ENCODE peak calls at places on chromosomes 16 and 17, in seven cellular contexts. One of them, this sample, is unnamed.

GRCh38 chr16:90054554-90054953 is 22.6 kb downstream of the PRDM7 start:
- DNase-seq in colonic mucosa: no peak
- DNase-seq in PC-3: no peak
- DNase-seq in K562: no peak
- DNase-seq in astrocyte: no peak
- DNase-seq in H9: no peak
- DNase-seq in IMR-90: no peak
- DNase-seq in this sample: no peak

GRCh38 chr17:61002316-61002736 is 324.7 kb downstream of the BCAS3 start:
- DNase-seq in PC-3: peak
- DNase-seq in colonic mucosa: no peak
- DNase-seq in H9: no peak
- DNase-seq in K562: peak
- DNase-seq in IMR-90: peak
- DNase-seq in astrocyte: peak
- DNase-seq in this sample: peak

GRCh38 chr16:87581867-87582220 is 20.5 kb upstream of the JPH3 start:
- DNase-seq in H9: no peak
- DNase-seq in IMR-90: peak
- DNase-seq in astrocyte: peak
- DNase-seq in colonic mucosa: peak
- DNase-seq in K562: peak
- DNase-seq in PC-3: peak
- DNase-seq in this sample: peak

GRCh38 chr16:58128721-58129096 is 472 bp downstream of the CFAP20 start:
- DNase-seq in IMR-90: no peak
- DNase-seq in K562: peak
- DNase-seq in H9: peak
- DNase-seq in astrocyte: no peak
- DNase-seq in colonic mucosa: no peak
- DNase-seq in PC-3: no peak
- DNase-seq in this sample: no peak

GRCh38 chr16:79037429-79038373 is 562.8 kb downstream of the MAF start:
- DNase-seq in H9: no peak
- DNase-seq in colonic mucosa: peak
- DNase-seq in astrocyte: no peak
- DNase-seq in K562: no peak
- DNase-seq in IMR-90: no peak
- DNase-seq in PC-3: no peak
- DNase-seq in this sample: no peak

GRCh38 chr17:7354262-7354781 is 634 bp upstream of the TMEM95 start:
- DNase-seq in H9: no peak
- DNase-seq in IMR-90: peak
- DNase-seq in K562: peak
- DNase-seq in PC-3: peak
- DNase-seq in astrocyte: peak
- DNase-seq in colonic mucosa: peak
- DNase-seq in this sample: no peak

GRCh38 chr16:30076276-30076791 is 540 bp downstream of the PPP4C start:
- DNase-seq in H9: no peak
- DNase-seq in PC-3: no peak
- DNase-seq in astrocyte: no peak
- DNase-seq in IMR-90: no peak
- DNase-seq in K562: no peak
- DNase-seq in colonic mucosa: no peak
- DNase-seq in this sample: no peak

GRCh38 chr16:84931506-84931905 is 79.8 kb downstream of the ZDHHC7 start:
- DNase-seq in PC-3: no peak
- DNase-seq in astrocyte: no peak
- DNase-seq in H9: no peak
- DNase-seq in K562: no peak
- DNase-seq in IMR-90: peak
- DNase-seq in colonic mucosa: no peak
- DNase-seq in this sample: no peak

GRCh38 chr17:43351686-43352085 is 47.1 kb upstream of the ARL4D start:
- DNase-seq in H9: no peak
- DNase-seq in K562: no peak
- DNase-seq in PC-3: peak
- DNase-seq in astrocyte: no peak
- DNase-seq in colonic mucosa: no peak
- DNase-seq in IMR-90: no peak
- DNase-seq in this sample: no peak

GRCh38 chr17:60372790-60373483 is 19.0 kb downstream of the USP32 start:
- DNase-seq in IMR-90: peak
- DNase-seq in PC-3: peak
- DNase-seq in astrocyte: peak
- DNase-seq in H9: no peak
- DNase-seq in K562: no peak
- DNase-seq in colonic mucosa: no peak
- DNase-seq in this sample: no peak

GRCh38 chr17:37614823-37615222 is 5.6 kb upstream of the SYNRG start:
- DNase-seq in astrocyte: no peak
- DNase-seq in K562: no peak
- DNase-seq in PC-3: peak
- DNase-seq in H9: no peak
- DNase-seq in IMR-90: no peak
- DNase-seq in colonic mucosa: no peak
- DNase-seq in this sample: no peak

GRCh38 chr17:79991924-79992656 is 43.6 kb downstream of the TBC1D16 start:
- DNase-seq in IMR-90: peak
- DNase-seq in K562: no peak
- DNase-seq in astrocyte: no peak
- DNase-seq in PC-3: peak
- DNase-seq in colonic mucosa: peak
- DNase-seq in H9: peak
- DNase-seq in this sample: no peak

GRCh38 chr16:79690159-79690558 is 89.6 kb upstream of the MAF start:
- DNase-seq in astrocyte: peak
- DNase-seq in IMR-90: no peak
- DNase-seq in colonic mucosa: no peak
- DNase-seq in H9: no peak
- DNase-seq in PC-3: no peak
- DNase-seq in K562: no peak
- DNase-seq in this sample: no peak

GRCh38 chr17:18008496-18009268 is 30.3 kb downstream of the ATPAF2 start:
- DNase-seq in K562: no peak
- DNase-seq in IMR-90: peak
- DNase-seq in colonic mucosa: no peak
- DNase-seq in astrocyte: peak
- DNase-seq in H9: no peak
- DNase-seq in PC-3: peak
- DNase-seq in this sample: no peak

GRCh38 chr16:86530251-86531192 is 20.2 kb downstream of the FOXF1 start:
- DNase-seq in H9: no peak
- DNase-seq in PC-3: no peak
- DNase-seq in K562: no peak
- DNase-seq in astrocyte: no peak
- DNase-seq in IMR-90: no peak
- DNase-seq in colonic mucosa: no peak
- DNase-seq in this sample: no peak

GRCh38 chr17:63534816-63535455 is 11.8 kb downstream of the KCNH6 start:
- DNase-seq in IMR-90: no peak
- DNase-seq in astrocyte: no peak
- DNase-seq in H9: no peak
- DNase-seq in colonic mucosa: no peak
- DNase-seq in PC-3: no peak
- DNase-seq in K562: no peak
- DNase-seq in this sample: no peak

GRCh38 chr17:10398352-10398751 is 23.4 kb downstream of the MYH8 start:
- DNase-seq in K562: no peak
- DNase-seq in PC-3: no peak
- DNase-seq in H9: peak
- DNase-seq in colonic mucosa: no peak
- DNase-seq in IMR-90: no peak
- DNase-seq in astrocyte: no peak
- DNase-seq in this sample: no peak

GRCh38 chr16:49496656-49497055 is 123.1 kb downstream of the C16orf78 start:
- DNase-seq in colonic mucosa: no peak
- DNase-seq in PC-3: no peak
- DNase-seq in IMR-90: no peak
- DNase-seq in H9: no peak
- DNase-seq in K562: no peak
- DNase-seq in astrocyte: no peak
- DNase-seq in this sample: no peak

GRCh38 chr16:49495596-49496355 is 122.2 kb downstream of the C16orf78 start:
- DNase-seq in astrocyte: no peak
- DNase-seq in H9: no peak
- DNase-seq in PC-3: no peak
- DNase-seq in colonic mucosa: no peak
- DNase-seq in K562: no peak
- DNase-seq in IMR-90: no peak
- DNase-seq in this sample: no peak

GRCh38 chr16:49494386-49495150 is 121.0 kb downstream of the C16orf78 start:
- DNase-seq in astrocyte: no peak
- DNase-seq in colonic mucosa: no peak
- DNase-seq in PC-3: no peak
- DNase-seq in K562: no peak
- DNase-seq in H9: no peak
- DNase-seq in IMR-90: no peak
- DNase-seq in this sample: no peak

GRCh38 chr16:49493836-49494235 is 120.2 kb downstream of the C16orf78 start:
- DNase-seq in H9: no peak
- DNase-seq in PC-3: no peak
- DNase-seq in astrocyte: no peak
- DNase-seq in IMR-90: no peak
- DNase-seq in K562: no peak
- DNase-seq in colonic mucosa: no peak
- DNase-seq in this sample: no peak

GRCh38 chr16:49495151-49495566 is 121.6 kb downstream of the C16orf78 start:
- DNase-seq in PC-3: no peak
- DNase-seq in astrocyte: no peak
- DNase-seq in colonic mucosa: no peak
- DNase-seq in K562: no peak
- DNase-seq in H9: no peak
- DNase-seq in IMR-90: no peak
- DNase-seq in this sample: no peak
- H3K9ac ChIP-seq in PC-3: no peak
- H3K9ac ChIP-seq in astrocyte: no peak
- H3K9ac ChIP-seq in colonic mucosa: no peak
- H3K9ac ChIP-seq in K562: no peak
- H3K9ac ChIP-seq in H9: no peak
- H3K9ac ChIP-seq in IMR-90: no peak
- H3K9ac ChIP-seq in this sample: no peak

DNA sequence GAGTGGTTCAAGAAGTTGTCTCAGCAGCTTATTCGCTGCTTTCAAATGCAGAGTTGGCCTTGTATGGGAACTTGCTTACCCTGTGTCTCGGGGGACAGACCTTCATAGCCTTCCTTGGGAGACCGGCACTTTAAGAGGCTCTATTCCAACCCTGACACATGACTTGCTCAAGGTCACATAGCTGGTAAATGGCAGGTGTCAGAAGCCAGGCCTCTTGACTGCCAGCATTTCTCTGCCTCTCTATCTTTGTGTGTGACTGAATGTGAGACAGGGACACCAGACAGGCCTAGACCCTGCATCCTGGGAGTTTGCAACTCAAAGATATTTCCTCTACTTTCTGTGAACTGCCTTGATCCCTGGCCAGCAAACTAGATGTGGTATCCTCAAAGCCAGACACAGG is 116.8 kb upstream of the TNRC6C start:
- DNase-seq in K562: no peak
- DNase-seq in astrocyte: no peak
- DNase-seq in colonic mucosa: no peak
- DNase-seq in H9: no peak
- DNase-seq in PC-3: no peak
- DNase-seq in IMR-90: no peak
- DNase-seq in this sample: no peak
- H3K9ac ChIP-seq in K562: no peak
- H3K9ac ChIP-seq in astrocyte: no peak
- H3K9ac ChIP-seq in colonic mucosa: no peak
- H3K9ac ChIP-seq in H9: no peak
- H3K9ac ChIP-seq in PC-3: no peak
- H3K9ac ChIP-seq in IMR-90: no peak
- H3K9ac ChIP-seq in this sample: no peak

GRCh38 chr17:74750039-74750326 is 1.6 kb downstream of the NHERF1 start:
- DNase-seq in K562: no peak
- DNase-seq in colonic mucosa: no peak
- DNase-seq in astrocyte: no peak
- DNase-seq in IMR-90: no peak
- DNase-seq in PC-3: no peak
- DNase-seq in H9: no peak
- DNase-seq in this sample: no peak

GRCh38 chr17:74749262-74750038 is 1.0 kb downstream of the NHERF1 start:
- DNase-seq in astrocyte: no peak
- DNase-seq in H9: no peak
- DNase-seq in K562: peak
- DNase-seq in IMR-90: no peak
- DNase-seq in colonic mucosa: peak
- DNase-seq in PC-3: peak
- DNase-seq in this sample: no peak

GRCh38 chr17:74748279-74748528 is 224 bp upstream of the NHERF1 start:
- DNase-seq in IMR-90: no peak
- DNase-seq in H9: peak
- DNase-seq in astrocyte: peak
- DNase-seq in K562: no peak
- DNase-seq in PC-3: no peak
- DNase-seq in colonic mucosa: no peak
- DNase-seq in this sample: no peak

GRCh38 chr17:74746922-74747321 is 1.5 kb upstream of the NHERF1 start:
- DNase-seq in PC-3: no peak
- DNase-seq in astrocyte: no peak
- DNase-seq in H9: no peak
- DNase-seq in K562: peak
- DNase-seq in IMR-90: no peak
- DNase-seq in colonic mucosa: no peak
- DNase-seq in this sample: no peak

GRCh38 chr17:74748529-74749261 is at the start of gene NHERF1:
- DNase-seq in PC-3: peak
- DNase-seq in H9: no peak
- DNase-seq in K562: peak
- DNase-seq in IMR-90: peak
- DNase-seq in colonic mucosa: peak
- DNase-seq in astrocyte: no peak
- DNase-seq in this sample: peak
- H3K9ac ChIP-seq in PC-3: peak
- H3K9ac ChIP-seq in H9: peak
- H3K9ac ChIP-seq in K562: peak
- H3K9ac ChIP-seq in IMR-90: peak
- H3K9ac ChIP-seq in colonic mucosa: peak
- H3K9ac ChIP-seq in astrocyte: peak
- H3K9ac ChIP-seq in this sample: peak

GRCh38 chr17:75087558-75088453 is at the start of gene SLC16A5:
- DNase-seq in IMR-90: peak
- DNase-seq in H9: peak
- DNase-seq in PC-3: no peak
- DNase-seq in K562: peak
- DNase-seq in colonic mucosa: peak
- DNase-seq in astrocyte: peak
- DNase-seq in this sample: peak

GRCh38 chr17:75087182-75087557 is 584 bp upstream of the SLC16A5 start:
- DNase-seq in colonic mucosa: no peak
- DNase-seq in K562: no peak
- DNase-seq in astrocyte: no peak
- DNase-seq in PC-3: no peak
- DNase-seq in IMR-90: no peak
- DNase-seq in H9: no peak
- DNase-seq in this sample: no peak

GRCh38 chr17:75088465-75088895 is 726 bp downstream of the SLC16A5 start:
- DNase-seq in PC-3: no peak
- DNase-seq in H9: peak
- DNase-seq in colonic mucosa: no peak
- DNase-seq in astrocyte: no peak
- DNase-seq in IMR-90: no peak
- DNase-seq in K562: no peak
- DNase-seq in this sample: no peak

GRCh38 chr17:75090871-75091854 is 3.4 kb downstream of the SLC16A5 start:
- DNase-seq in IMR-90: no peak
- DNase-seq in PC-3: no peak
- DNase-seq in H9: peak
- DNase-seq in K562: peak
- DNase-seq in colonic mucosa: peak
- DNase-seq in astrocyte: no peak
- DNase-seq in this sample: no peak

GRCh38 chr17:75088902-75089417 is 1.2 kb downstream of the SLC16A5 start:
- DNase-seq in PC-3: peak
- DNase-seq in colonic mucosa: peak
- DNase-seq in IMR-90: no peak
- DNase-seq in H9: peak
- DNase-seq in K562: peak
- DNase-seq in astrocyte: no peak
- DNase-seq in this sample: no peak
- H3K9ac ChIP-seq in PC-3: no peak
- H3K9ac ChIP-seq in colonic mucosa: peak
- H3K9ac ChIP-seq in IMR-90: no peak
- H3K9ac ChIP-seq in H9: no peak
- H3K9ac ChIP-seq in K562: peak
- H3K9ac ChIP-seq in astrocyte: no peak
- H3K9ac ChIP-seq in this sample: peak

This sample was measured in HCT116.